ENCODE peak calls at places on chromosome 17, in nine cellular contexts. O is lower leg skin, E is NB4, Q is breast epithelium, S is IMR-90, N is transverse colon, M is gastrocnemius medialis, Z is heart left ventricle, R is stomach. W is an unnamed sample.

GRCh38 chr17:45706033-45706432 is 78.1 kb upstream of the CRHR1 start:
- DNase-seq in O (no peak), E (no peak), Q (no peak), S (no peak), N (no peak), M (no peak), Z (no peak), R (no peak), W (no peak)

GRCh38 chr17:65345261-65346060 is 208.3 kb downstream of the RGS9 start:
- DNase-seq in O (no peak), E (peak; percentile 5), Q (no peak), S (no peak), N (no peak), M (no peak), Z (no peak), R (no peak), W (no peak)

GRCh38 chr17:5234645-5235576 is at the start of gene SCIMP:
- DNase-seq in O (peak; percentile 81), E (peak; percentile 77), Q (no peak), S (no peak), N (peak; percentile 40), M (peak; percentile 32), Z (peak; percentile 51), R (no peak), W (no peak)

GRCh38 chr17:70084476-70084875 is 9.5 kb downstream of the KCNJ16 start:
- DNase-seq in O (no peak), E (no peak), Q (no peak), S (peak; percentile 29), N (no peak), M (no peak), Z (no peak), R (no peak), W (no peak)

GRCh38 chr17:65888649-65889048 is 303.3 kb downstream of the CEP112 start:
- DNase-seq in O (no peak), E (no peak), Q (no peak), S (peak; percentile 66), N (no peak), M (no peak), Z (no peak), R (no peak), W (no peak)

GRCh38 chr17:27466748-27467375 is 10.6 kb downstream of the KSR1 start:
- DNase-seq in O (no peak), E (peak; percentile 82), Q (no peak), S (no peak), N (no peak), M (no peak), Z (peak; percentile 30), R (no peak), W (no peak)

GRCh38 chr17:35627417-35627816 is 40.3 kb downstream of the AP2B1 start:
- DNase-seq in O (no peak), E (no peak), Q (no peak), S (no peak), N (no peak), M (no peak), Z (no peak), R (no peak), W (no peak)

GRCh38 chr17:83082899-83083367 is 3.5 kb downstream of the METRNL start:
- DNase-seq in O (no peak), E (no peak), Q (no peak), S (no peak), N (no peak), M (no peak), Z (no peak), R (no peak), W (no peak)

GRCh38 chr17:263271-263670 is 81.8 kb upstream of the DOC2B start:
- DNase-seq in O (peak; percentile 52), E (no peak), Q (peak; percentile 6), S (no peak), N (no peak), M (no peak), Z (peak; percentile 7), R (peak; percentile 11), W (peak; percentile 4)

GRCh38 chr17:1398028-1398427 is 2.0 kb downstream of the YWHAE start:
- DNase-seq in O (no peak), E (peak; percentile 29), Q (no peak), S (peak; percentile 54), N (no peak), M (peak; percentile 1), Z (no peak), R (no peak), W (peak; percentile 18)

GRCh38 chr17:1399366-1399678 is 700 bp downstream of the YWHAE start:
- DNase-seq in O (peak; percentile 92), E (no peak), Q (no peak), S (no peak), N (no peak), M (no peak), Z (peak; percentile 73), R (peak; percentile 45), W (no peak)

GRCh38 chr17:1398900-1399299 is 1.1 kb downstream of the YWHAE start:
- DNase-seq in O (no peak), E (peak; percentile 33), Q (no peak), S (peak; percentile 40), N (peak; percentile 16), M (no peak), Z (no peak), R (no peak), W (no peak)

GRCh38 chr17:1402268-1402598 is 2.2 kb upstream of the YWHAE start:
- DNase-seq in O (no peak), E (no peak), Q (no peak), S (no peak), N (no peak), M (no peak), Z (no peak), R (no peak), W (no peak)

GRCh38 chr17:1399679-1400512 is at the start of gene YWHAE:
- DNase-seq in O (peak; percentile 100), E (peak; percentile 93), Q (peak; percentile 96), S (peak; percentile 91), N (peak; percentile 98), M (peak; percentile 98), Z (peak; percentile 98), R (peak; percentile 99), W (peak; percentile 98)
- TF ChIP-seq POLR2A in O (peak; percentile 91), E (peak; percentile 90), Q (peak; percentile 98), S (peak; percentile 95), N (peak; percentile 91), M (peak; percentile 96), Z (no peak), R (peak; percentile 68), W (peak; percentile 99)

GRCh38 chr17:73201215-73202069 is 8.6 kb downstream of the COG1 start:
- DNase-seq in O (no peak), E (peak; percentile 23), Q (no peak), S (no peak), N (no peak), M (peak; percentile 35), Z (no peak), R (no peak), W (peak; percentile 68)
- TF ChIP-seq POLR2A in O (no peak), E (no peak), Q (no peak), S (no peak), N (no peak), M (no peak), Z (no peak), R (no peak), W (no peak)

GRCh38 chr17:44012391-44012790 is 2.4 kb downstream of the TMEM101 start:
- DNase-seq in O (no peak), E (no peak), Q (no peak), S (no peak), N (no peak), M (no peak), Z (no peak), R (no peak), W (no peak)

GRCh38 chr17:44008205-44008909 is 3.9 kb downstream of the NAGS start:
- DNase-seq in O (no peak), E (no peak), Q (no peak), S (no peak), N (no peak), M (no peak), Z (no peak), R (no peak), W (no peak)

GRCh38 chr17:44011876-44012275 is 2.9 kb downstream of the TMEM101 start:
- DNase-seq in O (no peak), E (no peak), Q (no peak), S (no peak), N (no peak), M (no peak), Z (no peak), R (no peak), W (no peak)

GRCh38 chr17:44012874-44013273 is 1.9 kb downstream of the TMEM101 start:
- DNase-seq in O (no peak), E (no peak), Q (no peak), S (no peak), N (no peak), M (no peak), Z (no peak), R (no peak), W (no peak)

DNA sequence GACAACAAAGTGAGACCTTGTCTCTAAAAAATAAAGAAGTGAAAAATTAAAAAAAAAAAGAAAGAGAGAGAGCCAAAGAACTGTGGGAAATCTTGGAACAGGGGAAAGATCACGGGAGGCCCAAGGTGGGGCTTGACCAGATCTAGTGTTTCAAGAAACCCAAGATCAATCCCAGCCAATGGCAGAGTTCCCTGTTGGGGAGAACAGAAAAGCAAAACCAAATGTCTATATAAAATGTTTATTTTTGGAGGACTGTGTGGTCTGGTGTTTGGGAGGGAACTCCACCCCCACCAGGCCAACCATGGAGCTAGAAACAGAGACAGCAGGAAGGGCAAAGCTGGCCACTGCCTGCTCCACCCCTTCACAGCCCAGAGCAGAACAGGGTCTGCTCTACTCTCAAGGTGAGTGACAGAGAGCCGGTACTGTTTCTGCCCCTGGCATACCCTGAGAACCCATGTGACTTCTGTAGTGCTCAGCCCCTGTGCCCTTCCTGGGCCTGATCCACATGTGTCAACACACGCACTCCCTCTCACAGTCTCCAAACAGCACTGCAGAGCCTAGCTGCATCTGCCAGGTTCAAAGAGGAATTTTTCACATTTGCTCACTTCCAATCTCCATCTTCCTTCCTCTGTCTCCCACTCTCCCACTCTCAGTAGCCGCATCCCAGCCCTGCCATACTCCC is 3.7 kb downstream of the TMEM101 start:
- DNase-seq in O (no peak), E (no peak), Q (no peak), S (peak; percentile 79), N (no peak), M (no peak), Z (peak; percentile 67), R (no peak), W (no peak)
- TF ChIP-seq POLR2A in O (no peak), E (no peak), Q (no peak), S (no peak), N (no peak), M (no peak), Z (no peak), R (no peak), W (no peak)

GRCh38 chr17:49473900-49474751 is 21.0 kb upstream of the NGFR start:
- DNase-seq in O (no peak), E (no peak), Q (no peak), S (no peak), N (no peak), M (no peak), Z (no peak), R (no peak), W (no peak)

GRCh38 chr17:49469831-49470568 is 25.1 kb upstream of the NGFR start:
- DNase-seq in O (no peak), E (no peak), Q (no peak), S (no peak), N (no peak), M (no peak), Z (peak; percentile 44), R (no peak), W (no peak)

GRCh38 chr17:49471769-49472168 is 23.3 kb upstream of the NGFR start:
- DNase-seq in O (no peak), E (no peak), Q (no peak), S (no peak), N (no peak), M (no peak), Z (no peak), R (no peak), W (no peak)

GRCh38 chr17:49471089-49471683 is 23.9 kb upstream of the NGFR start:
- DNase-seq in O (no peak), E (no peak), Q (no peak), S (no peak), N (no peak), M (peak; percentile 51), Z (peak; percentile 63), R (no peak), W (no peak)

GRCh38 chr17:49472527-49472926 is 22.6 kb upstream of the NGFR start:
- DNase-seq in O (no peak), E (no peak), Q (no peak), S (no peak), N (no peak), M (no peak), Z (no peak), R (no peak), W (no peak)
- TF ChIP-seq POLR2A in O (no peak), E (no peak), Q (no peak), S (no peak), N (no peak), M (no peak), Z (no peak), R (no peak), W (no peak)